ENCODE peak calls at places on chromosomes 13 and 19, in four cellular contexts. One of them, this sample, is unnamed.

GRCh38 chr13:63435668-63436275 is 2020.1 kb upstream of the PCDH20 start:
- DNase-seq in NCI-H1092: no peak
- DNase-seq in D341Med: no peak
- DNase-seq in mucosa of descending colon: no peak
- DNase-seq in this sample: no peak

GRCh38 chr13:31733066-31733465 is 6.3 kb upstream of the RXFP2 start:
- DNase-seq in D341Med: no peak
- DNase-seq in NCI-H1092: no peak
- DNase-seq in mucosa of descending colon: no peak
- DNase-seq in this sample: no peak

GRCh38 chr13:93397619-93398018 is 171.0 kb downstream of the GPC6 start:
- DNase-seq in mucosa of descending colon: no peak
- DNase-seq in NCI-H1092: no peak
- DNase-seq in D341Med: no peak
- DNase-seq in this sample: no peak

GRCh38 chr13:19782049-19782726 is 557 bp downstream of the PSPC1 start:
- DNase-seq in D341Med: peak
- DNase-seq in NCI-H1092: peak
- DNase-seq in mucosa of descending colon: peak
- DNase-seq in this sample: peak

GRCh38 chr13:32031815-32032345 is 306 bp downstream of the FRY start:
- DNase-seq in NCI-H1092: no peak
- DNase-seq in D341Med: no peak
- DNase-seq in mucosa of descending colon: no peak
- DNase-seq in this sample: no peak

GRCh38 chr19:33373701-33374405 is at the start of gene CEBPG:
- DNase-seq in NCI-H1092: peak
- DNase-seq in mucosa of descending colon: peak
- DNase-seq in D341Med: peak
- DNase-seq in this sample: peak

GRCh38 chr19:9014809-9015208 is 4.6 kb upstream of the MUC16 start:
- DNase-seq in NCI-H1092: no peak
- DNase-seq in D341Med: no peak
- DNase-seq in mucosa of descending colon: no peak
- DNase-seq in this sample: no peak

GRCh38 chr13:114099918-114100445 is 32.4 kb downstream of the RASA3 start:
- DNase-seq in D341Med: no peak
- DNase-seq in NCI-H1092: no peak
- DNase-seq in mucosa of descending colon: peak
- DNase-seq in this sample: no peak

GRCh38 chr13:43573787-43574562 is 212.8 kb downstream of the ENOX1 start:
- DNase-seq in D341Med: no peak
- DNase-seq in mucosa of descending colon: no peak
- DNase-seq in NCI-H1092: no peak
- DNase-seq in this sample: no peak

GRCh38 chr13:26541678-26542553 is 15.6 kb upstream of the WASF3 start:
- DNase-seq in mucosa of descending colon: peak
- DNase-seq in NCI-H1092: no peak
- DNase-seq in D341Med: peak
- DNase-seq in this sample: no peak

GRCh38 chr13:80359459-80360297 is 18.8 kb upstream of the SPRY2 start:
- DNase-seq in NCI-H1092: peak
- DNase-seq in D341Med: no peak
- DNase-seq in mucosa of descending colon: no peak
- DNase-seq in this sample: peak

GRCh38 chr13:34208326-34208725 is 390.4 kb downstream of the RFC3 start:
- DNase-seq in NCI-H1092: no peak
- DNase-seq in mucosa of descending colon: no peak
- DNase-seq in D341Med: no peak
- DNase-seq in this sample: no peak

GRCh38 chr19:4077011-4077382 is 10.3 kb upstream of the ZBTB7A start:
- DNase-seq in D341Med: no peak
- DNase-seq in NCI-H1092: no peak
- DNase-seq in mucosa of descending colon: no peak
- DNase-seq in this sample: no peak

GRCh38 chr13:34864650-34865049 is 77.4 kb upstream of the NBEA start:
- DNase-seq in NCI-H1092: no peak
- DNase-seq in mucosa of descending colon: no peak
- DNase-seq in D341Med: no peak
- DNase-seq in this sample: no peak

GRCh38 chr13:54241719-54242118 is 1213.1 kb downstream of the OLFM4 start:
- DNase-seq in NCI-H1092: peak
- DNase-seq in mucosa of descending colon: no peak
- DNase-seq in D341Med: no peak
- DNase-seq in this sample: peak

GRCh38 chr19:46035986-46036744 is 4.6 kb downstream of the IGFL4 start:
- DNase-seq in NCI-H1092: no peak
- DNase-seq in D341Med: no peak
- DNase-seq in mucosa of descending colon: no peak
- DNase-seq in this sample: no peak

GRCh38 chr19:42529248-42529764 is 1.0 kb upstream of the CEACAM1 start:
- DNase-seq in NCI-H1092: no peak
- DNase-seq in D341Med: peak
- DNase-seq in mucosa of descending colon: peak
- DNase-seq in this sample: peak

GRCh38 chr13:46496086-46496485 is 56.9 kb upstream of the LRCH1 start:
- DNase-seq in NCI-H1092: no peak
- DNase-seq in D341Med: no peak
- DNase-seq in mucosa of descending colon: no peak
- DNase-seq in this sample: no peak

GRCh38 chr13:98223741-98224140 is 46.7 kb upstream of the RNF113B start:
- DNase-seq in NCI-H1092: no peak
- DNase-seq in mucosa of descending colon: no peak
- DNase-seq in D341Med: no peak
- DNase-seq in this sample: peak

GRCh38 chr13:27765650-27766049 is 26.6 kb upstream of the GSX1 start:
- DNase-seq in mucosa of descending colon: no peak
- DNase-seq in D341Med: no peak
- DNase-seq in NCI-H1092: no peak
- DNase-seq in this sample: no peak

GRCh38 chr19:35714601-35715354 is 3.0 kb upstream of the KMT2B start:
- DNase-seq in mucosa of descending colon: no peak
- DNase-seq in NCI-H1092: no peak
- DNase-seq in D341Med: no peak
- DNase-seq in this sample: peak

GRCh38 chr13:40878321-40878720 is 88.9 kb downstream of the SLC25A15 start:
- DNase-seq in D341Med: no peak
- DNase-seq in NCI-H1092: no peak
- DNase-seq in mucosa of descending colon: no peak
- DNase-seq in this sample: no peak

GRCh38 chr13:20711301-20712044 is 8.0 kb downstream of the IL17D start:
- DNase-seq in D341Med: no peak
- DNase-seq in NCI-H1092: no peak
- DNase-seq in mucosa of descending colon: no peak
- DNase-seq in this sample: no peak